ENCODE peak calls at places on chromosome 6, in eight cellular contexts. N is AG04450, L is fibroblast of pulmonary artery, S is cardiac muscle cell, Z is lower lobe of right lung, I is upper lobe of right lung, R is kidney, V is aorta. W is an unnamed sample.

GRCh38 chr6:12806811-12807210 is 90.2 kb downstream of the PHACTR1 start:
- DNase-seq in N (no peak), L (peak), S (peak), Z (no peak), I (no peak), R (no peak), V (no peak), W (no peak)

GRCh38 chr6:151826517-151827142 is 19.1 kb downstream of the ESR1 start:
- DNase-seq in N (no peak), L (no peak), S (no peak), Z (no peak), I (no peak), R (no peak), V (no peak), W (no peak)

GRCh38 chr6:22219916-22220315 is 76.9 kb downstream of the PRL start:
- DNase-seq in N (no peak), L (no peak), S (no peak), Z (no peak), I (no peak), R (no peak), V (no peak), W (no peak)

GRCh38 chr6:155524249-155524651 is 68.6 kb upstream of the NOX3 start:
- DNase-seq in N (no peak), L (peak), S (peak), Z (no peak), I (no peak), R (no peak), V (no peak), W (no peak)

GRCh38 chr6:4460595-4461475 is 315.4 kb upstream of the CDYL start:
- DNase-seq in N (peak), L (peak), S (peak), Z (no peak), I (no peak), R (peak), V (peak), W (peak)

GRCh38 chr6:53616450-53617357 is 48.9 kb downstream of the KLHL31 start:
- DNase-seq in N (no peak), L (no peak), S (no peak), Z (no peak), I (no peak), R (no peak), V (no peak), W (no peak)

GRCh38 chr6:156980515-156980914 is 203.3 kb downstream of the ARID1B start:
- DNase-seq in N (no peak), L (no peak), S (no peak), Z (no peak), I (no peak), R (no peak), V (no peak), W (no peak)

GRCh38 chr6:142846883-142847287 is 98.1 kb downstream of the HIVEP2 start:
- DNase-seq in N (peak), L (peak), S (peak), Z (no peak), I (no peak), R (no peak), V (no peak), W (peak)

GRCh38 chr6:5728726-5729434 is 277.8 kb downstream of the NRN1 start:
- DNase-seq in N (no peak), L (peak), S (peak), Z (no peak), I (peak), R (no peak), V (no peak), W (no peak)

GRCh38 chr6:148629910-148630470 is 116.8 kb upstream of the UST start:
- DNase-seq in N (no peak), L (no peak), S (no peak), Z (no peak), I (no peak), R (no peak), V (no peak), W (no peak)

GRCh38 chr6:155444120-155444917 is 11.3 kb downstream of the NOX3 start:
- DNase-seq in N (no peak), L (peak), S (peak), Z (no peak), I (no peak), R (no peak), V (no peak), W (no peak)

GRCh38 chr6:80004199-80005072 is at the start of gene TTK:
- DNase-seq in N (peak), L (peak), S (peak), Z (peak), I (peak), R (peak), V (peak), W (peak)
- H3K4me3 ChIP-seq in N (peak), L (peak), S (peak), Z (peak), I (peak), R (peak), V (peak), W (peak)

DNA sequence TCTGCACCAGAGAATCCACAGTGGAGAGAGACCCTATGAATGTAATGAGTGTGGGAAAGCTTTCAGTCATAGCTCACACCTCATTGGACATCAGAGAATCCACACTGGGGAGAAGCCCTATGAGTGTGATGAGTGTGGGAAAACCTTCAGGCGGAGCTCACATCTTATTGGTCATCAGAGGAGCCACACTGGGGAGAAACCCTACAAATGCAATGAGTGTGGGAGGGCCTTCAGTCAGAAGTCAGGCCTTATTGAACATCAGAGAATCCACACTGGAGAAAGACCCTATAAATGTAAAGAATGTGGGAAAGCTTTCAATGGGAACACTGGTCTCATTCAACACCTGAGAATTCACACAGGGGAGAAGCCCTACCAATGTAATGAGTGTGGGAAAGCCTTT is 11.9 kb downstream of the ZKSCAN8 start:
- DNase-seq in N (no peak), L (no peak), S (no peak), Z (no peak), I (no peak), R (no peak), V (no peak), W (no peak)
- H3K4me3 ChIP-seq in N (no peak), L (no peak), S (no peak), Z (no peak), I (no peak), R (no peak), V (no peak), W (no peak)

DNA sequence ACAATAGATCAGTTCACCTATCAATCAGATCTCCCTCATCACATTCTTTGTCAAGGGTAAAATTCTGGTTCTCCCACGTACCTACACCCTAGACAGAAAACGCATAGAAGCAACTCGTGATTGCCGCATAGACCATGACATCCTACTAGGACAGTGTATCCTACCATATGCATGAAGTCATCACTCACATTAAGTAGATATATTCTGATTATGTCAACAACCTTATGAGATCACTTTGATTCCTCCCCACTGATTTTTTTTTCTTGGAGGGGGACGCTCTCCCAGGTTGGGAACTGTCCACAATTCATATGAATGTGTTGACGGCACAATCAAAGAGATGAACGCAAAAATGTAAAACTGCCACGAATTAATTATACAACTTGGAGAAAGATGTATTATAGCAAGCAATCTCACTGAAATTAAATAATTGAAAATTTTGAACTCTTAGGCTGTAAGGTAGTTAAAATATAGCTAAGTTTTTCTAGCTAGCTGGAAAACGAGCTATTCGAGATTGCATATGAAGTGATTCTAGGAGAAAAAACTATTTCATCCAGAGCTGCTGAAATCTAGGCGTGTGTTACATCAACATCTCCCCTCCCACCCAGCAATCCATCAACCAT is 82.5 kb upstream of the CCDC28A start:
- DNase-seq in N (no peak), L (no peak), S (no peak), Z (no peak), I (no peak), R (no peak), V (no peak), W (no peak)
- H3K4me3 ChIP-seq in N (peak), L (peak), S (no peak), Z (peak), I (peak), R (peak), V (no peak), W (peak)

DNA sequence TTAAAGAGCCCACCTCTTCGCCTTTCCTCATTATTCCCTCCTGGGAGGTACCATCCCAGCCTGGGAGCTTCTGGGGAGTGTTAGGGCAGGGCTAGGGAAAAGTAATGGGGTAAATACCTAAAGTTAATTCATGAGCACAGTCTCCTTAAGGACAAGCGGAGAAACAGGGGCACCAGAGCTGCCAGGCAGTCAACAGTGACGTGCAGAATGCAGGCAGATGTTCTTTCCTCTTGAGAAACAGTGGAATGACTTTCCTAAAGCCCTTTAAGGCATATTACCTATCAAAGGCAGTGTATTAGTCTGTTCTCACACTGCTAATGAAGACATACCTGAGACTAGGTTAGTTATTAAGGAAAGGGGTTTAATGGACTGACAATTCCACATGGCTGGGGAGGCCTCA is 76.3 kb downstream of the RNF144B start:
- DNase-seq in N (no peak), L (no peak), S (no peak), Z (no peak), I (no peak), R (no peak), V (no peak), W (no peak)
- H3K4me3 ChIP-seq in N (no peak), L (no peak), S (no peak), Z (no peak), I (no peak), R (no peak), V (no peak), W (no peak)

GRCh38 chr6:88008821-88009220 is 38.8 kb upstream of the SPACA1 start:
- DNase-seq in N (no peak), L (no peak), S (no peak), Z (no peak), I (no peak), R (no peak), V (no peak), W (no peak)
- H3K4me3 ChIP-seq in N (no peak), L (no peak), S (no peak), Z (no peak), I (no peak), R (no peak), V (no peak), W (no peak)

DNA sequence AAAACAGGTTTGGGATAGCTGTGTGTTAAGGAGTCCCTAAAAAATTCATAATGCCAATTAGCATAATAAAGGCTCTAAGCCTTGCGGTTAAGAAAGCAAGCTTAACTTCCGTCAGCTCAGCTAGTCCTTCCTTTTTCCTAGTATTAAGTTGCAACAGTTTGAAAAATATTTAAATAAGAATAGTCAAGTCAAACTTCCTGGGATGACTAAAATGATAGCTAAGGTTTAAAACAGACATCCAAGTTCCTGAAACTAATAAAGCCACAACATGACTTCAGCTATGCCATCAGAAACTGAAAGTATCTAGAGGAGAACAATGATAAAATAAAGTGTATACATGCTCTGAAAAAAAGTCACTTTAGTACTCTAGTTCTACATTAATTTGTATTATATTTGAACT is 3.4 kb downstream of the AKIRIN2 start:
- DNase-seq in N (no peak), L (no peak), S (no peak), Z (no peak), I (no peak), R (no peak), V (no peak), W (no peak)
- H3K4me3 ChIP-seq in N (peak), L (peak), S (peak), Z (peak), I (peak), R (peak), V (peak), W (peak)

GRCh38 chr6:15618685-15619084 is 44.1 kb downstream of the DTNBP1 start:
- DNase-seq in N (no peak), L (no peak), S (no peak), Z (no peak), I (no peak), R (no peak), V (no peak), W (no peak)

GRCh38 chr6:15614277-15614676 is 48.6 kb downstream of the DTNBP1 start:
- DNase-seq in N (no peak), L (no peak), S (no peak), Z (peak), I (peak), R (no peak), V (peak), W (no peak)

GRCh38 chr6:15619330-15619729 is 43.5 kb downstream of the DTNBP1 start:
- DNase-seq in N (no peak), L (no peak), S (no peak), Z (no peak), I (no peak), R (no peak), V (no peak), W (no peak)

GRCh38 chr6:15616266-15616665 is 46.6 kb downstream of the DTNBP1 start:
- DNase-seq in N (no peak), L (no peak), S (no peak), Z (no peak), I (no peak), R (no peak), V (no peak), W (no peak)

GRCh38 chr6:15615837-15616236 is 47.0 kb downstream of the DTNBP1 start:
- DNase-seq in N (no peak), L (no peak), S (no peak), Z (no peak), I (no peak), R (no peak), V (no peak), W (no peak)
- H3K4me3 ChIP-seq in N (no peak), L (no peak), S (no peak), Z (no peak), I (no peak), R (no peak), V (no peak), W (no peak)

W was measured in psoas muscle.